ENCODE peak calls at places on chromosomes 13 and 19, in eight cellular contexts. I is PC-3; A is substantia nigra; Q is activated CD8-positive, alpha-beta memory T cell treated with anti-CD3 and anti-CD28 coated beads for 48 hours; Y is fibroblast of pulmonary artery; W is occipital lobe; B is stimulated activated CD8-positive, alpha-beta memory T cell treated with anti-CD3 and anti-CD28 coated beads, Interleukin-15, amount 100 ng/mL, for 24 hours; M is NCI-H510A. X is an unnamed sample.

GRCh38 chr19:46489445-46490272 is 6.0 kb downstream of the PNMA8B start:
- DNase-seq in I (no peak), A (no peak), Q (no peak), Y (peak), W (no peak), B (no peak), M (no peak), X (no peak)

GRCh38 chr13:31923134-31923763 is 108.3 kb upstream of the FRY start:
- DNase-seq in I (no peak), A (no peak), Q (no peak), Y (no peak), W (no peak), B (no peak), M (no peak), X (no peak)

GRCh38 chr13:28136916-28137315 is 1.4 kb upstream of the PAN3 start:
- DNase-seq in I (peak), A (no peak), Q (no peak), Y (no peak), W (no peak), B (no peak), M (no peak), X (no peak)

GRCh38 chr19:4059931-4060620 is 6.6 kb downstream of the ZBTB7A start:
- DNase-seq in I (no peak), A (no peak), Q (peak), Y (peak), W (no peak), B (no peak), M (no peak), X (no peak)

GRCh38 chr19:19966862-19967261 is 66.1 kb downstream of the ZNF93 start:
- DNase-seq in I (no peak), A (no peak), Q (no peak), Y (no peak), W (no peak), B (no peak), M (no peak), X (no peak)

GRCh38 chr19:33702606-33703437 is 81.1 kb downstream of the CHST8 start:
- DNase-seq in I (no peak), A (no peak), Q (no peak), Y (no peak), W (no peak), B (no peak), M (no peak), X (no peak)

GRCh38 chr13:27830010-27830409 is 37.7 kb downstream of the GSX1 start:
- DNase-seq in I (peak), A (no peak), Q (peak), Y (peak), W (no peak), B (peak), M (no peak), X (peak)

GRCh38 chr19:40798997-40799557 is at the start of gene EGLN2:
- DNase-seq in I (no peak), A (no peak), Q (no peak), Y (no peak), W (no peak), B (no peak), M (no peak), X (peak)

GRCh38 chr13:24134772-24135171 is 25.7 kb upstream of the SPATA13 start:
- DNase-seq in I (no peak), A (no peak), Q (no peak), Y (no peak), W (no peak), B (no peak), M (no peak), X (no peak)

X was measured in frontal cortex.